ENCODE peak calls at places on chromosome 1, in ten cellular contexts. R is NCI-H1105; M is T-helper 2 cell; E is EH; Y is left ventricle myocardium superior; B is neural crest cell; H is EL; T is stimulated activated naive CD4-positive, alpha-beta T cell; O is stimulated activated CD4-positive, alpha-beta T cell treated with anti-CD3 and anti-CD28 coated beads, Interleukin-4, amount 100 ng/mL, for 48 hours; W is ureter. Z is an unnamed sample.

GRCh38 chr1:107250169-107250568 is 109.3 kb downstream of the NTNG1 start:
- DNase-seq in T (no peak), H (no peak), W (no peak), B (no peak), E (no peak), R (peak), Y (no peak), O (no peak), M (no peak), Z (no peak)

GRCh38 chr1:176136891-176137290 is 70.2 kb downstream of the COP1 start:
- DNase-seq in O (no peak), R (no peak), E (no peak), W (no peak), Y (no peak), H (no peak), T (no peak), M (no peak), B (no peak), Z (no peak)

GRCh38 chr1:9352364-9353140 is 59.9 kb downstream of the SPSB1 start:
- DNase-seq in W (no peak), B (no peak), H (no peak), M (no peak), Y (no peak), T (no peak), O (no peak), E (no peak), R (no peak), Z (no peak)

GRCh38 chr1:156684227-156684782 is 7.1 kb upstream of the NES start:
- DNase-seq in R (no peak), M (no peak), T (peak), E (peak), H (peak), Y (no peak), O (no peak), W (no peak), B (no peak), Z (no peak)

GRCh38 chr1:109152196-109152595 is 38.3 kb downstream of the ELAPOR1 start:
- DNase-seq in O (no peak), E (no peak), H (no peak), B (no peak), W (no peak), Y (no peak), T (no peak), M (no peak), R (no peak), Z (no peak)

GRCh38 chr1:232553050-232553754 is 76.7 kb downstream of the SIPA1L2 start:
- DNase-seq in O (no peak), W (peak), B (no peak), H (no peak), T (no peak), Y (peak), E (peak), R (no peak), M (no peak), Z (no peak)

GRCh38 chr1:28591708-28592313 is at the start of gene RAB42:
- DNase-seq in B (no peak), Y (peak), W (peak), M (no peak), O (no peak), E (peak), H (peak), T (no peak), R (no peak), Z (peak)

GRCh38 chr1:226674892-226675719 is 64.0 kb downstream of the ITPKB start:
- DNase-seq in B (no peak), M (peak), H (no peak), O (no peak), Y (peak), W (no peak), T (peak), E (no peak), R (no peak), Z (no peak)

GRCh38 chr1:153434746-153435455 is 18.6 kb downstream of the S100A7A start:
- DNase-seq in T (no peak), H (no peak), O (no peak), M (no peak), E (no peak), R (no peak), Y (no peak), W (no peak), B (no peak), Z (no peak)

GRCh38 chr1:223670458-223671159 is 5.1 kb upstream of the CAPN8 start:
- DNase-seq in E (peak), B (peak), O (no peak), T (no peak), Y (no peak), H (peak), W (no peak), R (peak), M (no peak), Z (peak)

GRCh38 chr1:153795325-153795837 is 20.2 kb downstream of the SLC27A3 start:
- DNase-seq in Y (no peak), T (no peak), E (no peak), R (no peak), M (no peak), B (no peak), H (no peak), O (no peak), W (no peak), Z (no peak)